ENCODE peak calls at places on chromosomes 5 and 9, in ten cellular contexts. T is NCI-H1048, Q is sciatic nerve, Y is neuronal stem cell, X is T-helper 17 cell, W is ureter, E is GM13977, N is mesothelial cell of epicardium, O is iris pigment epithelial cell, G is head of caudate nucleus. M is an unnamed sample.

GRCh38 chr9:81559197-81559596 is 130.2 kb downstream of the TLE1 start:
- DNase-seq in X (no peak), T (no peak), Q (no peak), Y (no peak), W (no peak), O (no peak), G (no peak), E (no peak), N (no peak), M (no peak)

GRCh38 chr9:2816476-2817141 is 27.3 kb downstream of the PUM3 start:
- DNase-seq in O (peak), E (no peak), N (no peak), W (peak), X (no peak), T (no peak), G (no peak), Y (no peak), Q (no peak), M (no peak)

GRCh38 chr9:5551771-5552170 is 41.4 kb downstream of the PDCD1LG2 start:
- DNase-seq in E (no peak), G (no peak), W (no peak), N (no peak), T (no peak), O (no peak), Q (no peak), X (no peak), Y (no peak), M (no peak)

GRCh38 chr5:168417731-168418429 is 68.4 kb upstream of the RARS1 start:
- DNase-seq in T (no peak), E (no peak), Q (no peak), X (no peak), G (no peak), W (no peak), O (peak), N (no peak), Y (no peak), M (no peak)

GRCh38 chr5:766666-767431 is 17.7 kb downstream of the ZDHHC11B start:
- DNase-seq in Q (peak), N (peak), E (no peak), Y (no peak), T (no peak), X (no peak), G (peak), O (no peak), W (no peak), M (no peak)

GRCh38 chr5:91151947-91152346 is 231.2 kb downstream of the ARRDC3 start:
- DNase-seq in N (no peak), X (no peak), T (no peak), G (no peak), Y (no peak), W (peak), E (no peak), Q (no peak), O (peak), M (peak)

GRCh38 chr9:112097712-112098688 is 77.1 kb downstream of the SUSD1 start:
- DNase-seq in N (peak), O (peak), X (peak), Q (peak), T (peak), G (peak), Y (peak), W (peak), E (peak), M (peak)

GRCh38 chr9:97761879-97762278 is 64.7 kb upstream of the XPA start:
- DNase-seq in T (no peak), O (no peak), G (no peak), E (no peak), X (no peak), Q (no peak), W (peak), Y (no peak), N (no peak), M (no peak)

GRCh38 chr9:92808726-92809451 is 44.3 kb upstream of the BICD2 start:
- DNase-seq in Y (peak), O (peak), G (peak), N (peak), Q (peak), X (peak), W (peak), E (peak), T (no peak), M (no peak)

GRCh38 chr5:14742427-14743010 is 78.0 kb downstream of the OTULIN start:
- DNase-seq in Q (no peak), T (no peak), N (no peak), X (no peak), W (no peak), O (no peak), Y (no peak), E (no peak), G (no peak), M (no peak)

GRCh38 chr9:135941288-135941995 is 19.7 kb downstream of the UBAC1 start:
- DNase-seq in Q (no peak), W (no peak), E (no peak), N (no peak), T (no peak), O (no peak), X (no peak), G (no peak), Y (no peak), M (no peak)

GRCh38 chr5:39943811-39944210 is 519.0 kb upstream of the DAB2 start:
- DNase-seq in O (peak), T (no peak), G (no peak), N (no peak), E (no peak), Y (no peak), Q (no peak), W (no peak), X (no peak), M (no peak)

GRCh38 chr9:34606908-34607307 is 5.0 kb downstream of the RPP25L start:
- DNase-seq in T (no peak), N (no peak), G (no peak), X (no peak), E (no peak), O (no peak), Y (no peak), Q (no peak), W (no peak), M (no peak)

GRCh38 chr5:123359866-123360569 is 63.2 kb downstream of the CEP120 start:
- DNase-seq in Q (no peak), Y (no peak), N (no peak), O (no peak), E (no peak), X (no peak), W (peak), G (no peak), T (no peak), M (no peak)

M was measured in HT1080.